ENCODE peak calls at places on chromosome 6, in four cellular contexts. W, O, Q and H are unnamed samples.

GRCh38 chr6:10399451-10399850 is 15.4 kb downstream of the TFAP2A start:
- DNase-seq in W (no peak), Q (no peak), O (no peak), H (no peak)

GRCh38 chr6:3337521-3338350 is 79.0 kb downstream of the PSMG4 start:
- DNase-seq in O (no peak), Q (peak), W (peak), H (no peak)

GRCh38 chr6:4957521-4958231 is 46.2 kb downstream of the RPP40 start:
- DNase-seq in O (no peak), W (no peak), Q (peak), H (peak)

GRCh38 chr6:158666637-158667359 is 16.9 kb downstream of the SYTL3 start:
- DNase-seq in W (peak), O (no peak), Q (no peak), H (no peak)

GRCh38 chr6:147204060-147204785 is at the start of gene STXBP5:
- DNase-seq in Q (peak), W (peak), O (peak), H (peak)

GRCh38 chr6:31016659-31017299 is 6.5 kb downstream of the MUC22 start:
- DNase-seq in O (no peak), W (no peak), Q (no peak), H (no peak)

GRCh38 chr6:118551673-118552063 is 3.6 kb downstream of the PLN start:
- DNase-seq in W (peak), Q (no peak), O (no peak), H (no peak)

GRCh38 chr6:21955196-21955595 is 341.6 kb downstream of the PRL start:
- DNase-seq in W (no peak), Q (no peak), O (no peak), H (no peak)

GRCh38 chr6:155100591-155100990 is 105.5 kb downstream of the TIAM2 start:
- DNase-seq in O (no peak), W (no peak), Q (no peak), H (no peak)

GRCh38 chr6:155103816-155104366 is 108.8 kb downstream of the TIAM2 start:
- DNase-seq in Q (no peak), O (no peak), W (no peak), H (no peak)

GRCh38 chr6:155100087-155100486 is 105.0 kb downstream of the TIAM2 start:
- DNase-seq in W (peak), Q (no peak), O (no peak), H (no peak)
- H3K9ac ChIP-seq in W (no peak), Q (no peak), O (no peak), H (no peak)

DNA sequence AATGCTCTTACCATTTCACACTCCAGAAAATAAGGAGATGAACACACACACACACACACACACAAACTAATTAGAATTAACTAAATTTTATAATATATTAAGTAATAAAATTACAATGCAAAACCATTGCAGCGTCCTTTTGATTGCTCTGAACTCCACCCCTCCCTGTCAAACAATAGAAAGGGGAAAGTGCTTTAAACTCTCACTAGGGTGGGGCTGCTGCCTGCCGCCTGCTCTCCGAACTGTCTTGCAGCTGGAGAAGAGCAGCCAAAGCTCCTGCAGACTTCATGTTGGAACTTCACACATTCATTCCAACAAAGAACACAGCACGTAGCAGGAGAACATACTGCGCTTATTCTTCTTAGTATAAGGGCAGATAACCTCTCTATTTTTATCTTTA is 83.2 kb downstream of the GCLC start:
- DNase-seq in Q (no peak), W (no peak), O (no peak), H (peak)
- H3K4me3 ChIP-seq in Q (no peak), W (no peak), O (no peak), H (no peak)

GRCh38 chr6:129472239-129472638 is 237.7 kb downstream of the ARHGAP18 start:
- DNase-seq in O (no peak), W (no peak), Q (no peak), H (peak)

DNA sequence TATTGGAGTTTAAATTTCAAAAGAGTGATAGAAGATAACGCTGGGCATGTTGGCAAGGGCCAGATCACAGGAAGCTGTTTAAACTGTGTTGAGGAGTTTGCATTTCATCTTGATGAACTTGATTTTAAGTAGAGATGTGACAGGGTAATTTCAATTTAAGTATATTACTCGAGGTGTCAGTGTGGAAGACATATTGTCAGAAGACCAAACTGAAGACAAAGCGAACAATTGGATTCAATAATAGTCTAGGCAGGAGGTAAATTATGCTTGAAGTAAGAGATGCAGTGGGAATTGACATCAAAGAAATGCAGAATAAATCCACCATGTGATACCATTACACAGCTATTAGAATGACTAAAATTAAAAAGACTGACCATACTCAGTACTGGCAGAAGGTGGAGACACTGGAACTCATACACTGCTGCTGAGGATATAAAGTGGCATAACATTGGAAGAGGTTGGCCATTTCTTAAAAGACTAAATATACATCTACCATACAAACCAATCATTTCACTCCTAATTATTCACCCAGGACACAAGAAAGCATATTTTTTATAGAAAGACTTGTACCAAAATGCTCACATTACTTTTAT is 240.8 kb downstream of the ARHGAP18 start:
- DNase-seq in W (no peak), O (no peak), Q (no peak), H (no peak)
- TF ChIP-seq CTCF in W (no peak), O (peak), Q (no peak), H (no peak)

GRCh38 chr6:96286503-96286902 is 235.1 kb upstream of the UFL1 start:
- DNase-seq in W (no peak), Q (no peak), O (no peak), H (no peak)
- H3K9ac ChIP-seq in W (no peak), Q (no peak), O (no peak), H (no peak)

GRCh38 chr6:42103753-42104094 is 38.7 kb downstream of the C6orf132 start:
- DNase-seq in O (no peak), W (no peak), Q (no peak), H (no peak)
- H3K4me3 ChIP-seq in O (no peak), W (no peak), Q (no peak), H (peak)

GRCh38 chr6:133447924-133448323 is 206.8 kb downstream of the EYA4 start:
- DNase-seq in O (no peak), W (peak), Q (no peak), H (no peak)
- TF ChIP-seq CTCF in O (no peak), W (no peak), Q (no peak), H (no peak)

DNA sequence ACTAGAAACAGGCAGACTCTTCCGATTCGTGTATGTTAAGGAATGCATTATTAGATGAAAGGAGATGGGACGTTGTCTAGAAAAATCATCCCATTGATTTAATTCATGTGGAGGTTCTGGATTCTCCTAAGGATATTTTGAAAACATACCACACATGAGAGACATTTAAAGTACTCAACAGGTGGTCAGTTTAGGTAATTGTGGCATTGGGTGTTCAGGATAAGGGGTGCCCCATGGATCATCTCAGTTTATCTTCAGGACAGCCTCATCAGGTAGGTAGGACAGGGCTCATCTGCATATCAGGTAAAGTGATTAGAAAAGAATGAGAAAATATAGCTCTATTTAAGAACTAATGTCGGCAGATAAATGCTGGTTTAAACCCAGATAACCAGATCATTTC is 15.9 kb upstream of the PDE10A start:
- DNase-seq in Q (no peak), O (no peak), W (no peak), H (no peak)
- H3K9ac ChIP-seq in Q (no peak), O (no peak), W (no peak), H (no peak)